ENCODE peak calls at places on chromosome 20, in ten cellular contexts. T, N, U, Z, Q, S, G, O, H and D are unnamed samples.

GRCh38 chr20:20393207-20393606 is 25.3 kb downstream of the INSM1 start:
- DNase-seq in T (no peak), N (no peak), U (no peak), Z (no peak), Q (no peak), S (no peak), G (peak; percentile 59), O (no peak), H (no peak), D (no peak)

GRCh38 chr20:20806121-20806820 is 93.8 kb upstream of the RALGAPA2 start:
- DNase-seq in T (no peak), N (no peak), U (no peak), Z (no peak), Q (no peak), S (no peak), G (no peak), O (no peak), H (no peak), D (no peak)

GRCh38 chr20:62472343-62473199 is 3.2 kb downstream of the GATA5 start:
- DNase-seq in T (no peak), N (no peak), U (no peak), Z (no peak), Q (no peak), S (no peak), G (no peak), O (no peak), H (no peak), D (no peak)

GRCh38 chr20:62918830-62919229 is 7.5 kb downstream of the DIDO1 start:
- DNase-seq in T (peak; percentile 69), N (peak; percentile 33), U (peak; percentile 55), Z (no peak), Q (no peak), S (no peak), G (no peak), O (no peak), H (peak; percentile 83), D (no peak)

GRCh38 chr20:36405255-36405654 is 99.1 kb downstream of the DLGAP4 start:
- DNase-seq in T (no peak), N (no peak), U (no peak), Z (no peak), Q (no peak), S (no peak), G (no peak), O (no peak), H (no peak), D (no peak)

GRCh38 chr20:49951160-49951559 is 15.0 kb downstream of the RNF114 start:
- DNase-seq in T (no peak), N (no peak), U (no peak), Z (no peak), Q (no peak), S (no peak), G (no peak), O (no peak), H (no peak), D (no peak)

GRCh38 chr20:54028276-54029011 is 42.0 kb downstream of the BCAS1 start:
- DNase-seq in T (no peak), N (no peak), U (no peak), Z (no peak), Q (no peak), S (no peak), G (no peak), O (no peak), H (no peak), D (no peak)

GRCh38 chr20:37897008-37897548 is 5.8 kb upstream of the VSTM2L start:
- DNase-seq in T (no peak), N (no peak), U (no peak), Z (peak; percentile 35), Q (no peak), S (no peak), G (peak; percentile 48), O (no peak), H (no peak), D (no peak)

GRCh38 chr20:36063916-36064660 is 90.5 kb upstream of the EPB41L1 start:
- DNase-seq in T (no peak), N (no peak), U (no peak), Z (peak; percentile 71), Q (no peak), S (no peak), G (no peak), O (no peak), H (no peak), D (no peak)

GRCh38 chr20:44207066-44207723 is 3.4 kb downstream of the OSER1 start:
- DNase-seq in T (no peak), N (no peak), U (no peak), Z (no peak), Q (no peak), S (no peak), G (no peak), O (no peak), H (no peak), D (no peak)

GRCh38 chr20:44901972-44902371 is 7.9 kb upstream of the PABPC1L start:
- DNase-seq in T (no peak), N (no peak), U (no peak), Z (no peak), Q (no peak), S (no peak), G (peak; percentile 58), O (no peak), H (no peak), D (no peak)

GRCh38 chr20:19176483-19176882 is 36.0 kb upstream of the SLC24A3 start:
- DNase-seq in T (no peak), N (no peak), U (no peak), Z (no peak), Q (no peak), S (no peak), G (no peak), O (no peak), H (no peak), D (no peak)

GRCh38 chr20:43262341-43262740 is 72.6 kb upstream of the PTPRT start:
- DNase-seq in T (no peak), N (no peak), U (no peak), Z (no peak), Q (no peak), S (no peak), G (no peak), O (no peak), H (no peak), D (no peak)

GRCh38 chr20:43959079-43959919 is 44.6 kb downstream of the TOX2 start:
- DNase-seq in T (peak; percentile 71), N (no peak), U (no peak), Z (peak; percentile 91), Q (no peak), S (peak; percentile 49), G (no peak), O (no peak), H (peak; percentile 30), D (no peak)

GRCh38 chr20:35013421-35014411 is 58.0 kb downstream of the MYH7B start:
- DNase-seq in T (no peak), N (no peak), U (no peak), Z (no peak), Q (no peak), S (peak; percentile 4), G (peak; percentile 44), O (no peak), H (no peak), D (no peak)

GRCh38 chr20:48425776-48426175 is 402.0 kb downstream of the PREX1 start:
- DNase-seq in T (no peak), N (no peak), U (no peak), Z (no peak), Q (no peak), S (no peak), G (no peak), O (no peak), H (no peak), D (no peak)

GRCh38 chr20:1934578-1935573 is 39.7 kb downstream of the SIRPA start:
- DNase-seq in T (no peak), N (no peak), U (no peak), Z (no peak), Q (no peak), S (peak; percentile 47), G (peak; percentile 72), O (peak; percentile 85), H (no peak), D (no peak)

GRCh38 chr20:41256516-41256915 is 61.0 kb downstream of the ZHX3 start:
- DNase-seq in T (no peak), N (no peak), U (no peak), Z (no peak), Q (no peak), S (no peak), G (no peak), O (no peak), H (no peak), D (no peak)

GRCh38 chr20:51930775-51931174 is 128.5 kb upstream of the SALL4 start:
- DNase-seq in T (no peak), N (no peak), U (no peak), Z (no peak), Q (no peak), S (no peak), G (peak; percentile 57), O (no peak), H (no peak), D (no peak)

GRCh38 chr20:3987296-3987695 is 28.1 kb downstream of the RNF24 start:
- DNase-seq in T (no peak), N (no peak), U (no peak), Z (no peak), Q (no peak), S (no peak), G (no peak), O (no peak), H (no peak), D (no peak)

GRCh38 chr20:32762754-32763201 is 593 bp downstream of the DNMT3B start:
- DNase-seq in T (no peak), N (no peak), U (no peak), Z (no peak), Q (no peak), S (no peak), G (no peak), O (no peak), H (peak; percentile 41), D (no peak)

GRCh38 chr20:46708172-46708860 is 1.1 kb upstream of the SLC2A10 start:
- DNase-seq in T (no peak), N (no peak), U (no peak), Z (no peak), Q (no peak), S (peak; percentile 86), G (no peak), O (no peak), H (peak; percentile 28), D (no peak)

GRCh38 chr20:24933266-24933908 is 15.7 kb upstream of the CST7 start:
- DNase-seq in T (no peak), N (no peak), U (no peak), Z (no peak), Q (no peak), S (no peak), G (no peak), O (no peak), H (no peak), D (no peak)

GRCh38 chr20:48278961-48279481 is 493.7 kb upstream of the SULF2 start:
- DNase-seq in T (no peak), N (no peak), U (no peak), Z (no peak), Q (no peak), S (no peak), G (no peak), O (no peak), H (no peak), D (no peak)

GRCh38 chr20:21100590-21101452 is 5.3 kb downstream of the LINC00237 start:
- DNase-seq in T (no peak), N (no peak), U (no peak), Z (peak; percentile 78), Q (no peak), S (no peak), G (no peak), O (no peak), H (peak; percentile 55), D (peak; percentile 91)

GRCh38 chr20:6069669-6070068 is 15.8 kb upstream of the LRRN4 start:
- DNase-seq in T (no peak), N (no peak), U (no peak), Z (no peak), Q (no peak), S (no peak), G (no peak), O (no peak), H (no peak), D (no peak)

GRCh38 chr20:51106011-51106410 is 83.1 kb upstream of the KCNG1 start:
- DNase-seq in T (no peak), N (no peak), U (no peak), Z (no peak), Q (no peak), S (no peak), G (no peak), O (no peak), H (no peak), D (no peak)

GRCh38 chr20:6265204-6265904 is 142.5 kb upstream of the FERMT1 start:
- DNase-seq in T (no peak), N (no peak), U (no peak), Z (peak; percentile 49), Q (no peak), S (peak; percentile 7), G (peak; percentile 71), O (no peak), H (no peak), D (peak; percentile 90)